ENCODE peak calls at places on chromosomes 1 and 21, in seven cellular contexts. One of them, this sample, is unnamed.

GRCh38 chr1:53145619-53145941 is 3.1 kb upstream of the SLC1A7 start:
- DNase-seq in T-cell: no peak
- DNase-seq in NCI-H1092 treated with DMSO at 0.1 percent for 48 hours: no peak
- DNase-seq in H54: no peak
- DNase-seq in stimulated activated CD8-positive, alpha-beta memory T cell treated with anti-CD3 and anti-CD28 coated beads, Interleukin-4, amount 100 ng/mL, for 1 hour: no peak
- DNase-seq in nephron progenitor cell: no peak
- DNase-seq in GM13976: no peak
- DNase-seq in this sample: no peak

GRCh38 chr1:107430540-107431228 is 289.8 kb downstream of the NTNG1 start:
- DNase-seq in T-cell: no peak
- DNase-seq in NCI-H1092 treated with DMSO at 0.1 percent for 48 hours: peak
- DNase-seq in H54: peak
- DNase-seq in stimulated activated CD8-positive, alpha-beta memory T cell treated with anti-CD3 and anti-CD28 coated beads, Interleukin-4, amount 100 ng/mL, for 1 hour: no peak
- DNase-seq in nephron progenitor cell: peak
- DNase-seq in GM13976: no peak
- DNase-seq in this sample: no peak

GRCh38 chr1:54153548-54154439 is 994 bp upstream of the CDCP2 start:
- DNase-seq in T-cell: no peak
- DNase-seq in NCI-H1092 treated with DMSO at 0.1 percent for 48 hours: no peak
- DNase-seq in H54: peak
- DNase-seq in stimulated activated CD8-positive, alpha-beta memory T cell treated with anti-CD3 and anti-CD28 coated beads, Interleukin-4, amount 100 ng/mL, for 1 hour: no peak
- DNase-seq in nephron progenitor cell: peak
- DNase-seq in GM13976: no peak
- DNase-seq in this sample: no peak

GRCh38 chr1:109959632-109959973 is 25.0 kb upstream of the AHCYL1 start:
- DNase-seq in T-cell: no peak
- DNase-seq in NCI-H1092 treated with DMSO at 0.1 percent for 48 hours: no peak
- DNase-seq in H54: no peak
- DNase-seq in stimulated activated CD8-positive, alpha-beta memory T cell treated with anti-CD3 and anti-CD28 coated beads, Interleukin-4, amount 100 ng/mL, for 1 hour: no peak
- DNase-seq in nephron progenitor cell: no peak
- DNase-seq in GM13976: no peak
- DNase-seq in this sample: no peak

GRCh38 chr1:88983791-88984552 is 8.5 kb downstream of the KYAT3 start:
- DNase-seq in T-cell: no peak
- DNase-seq in NCI-H1092 treated with DMSO at 0.1 percent for 48 hours: peak
- DNase-seq in H54: peak
- DNase-seq in stimulated activated CD8-positive, alpha-beta memory T cell treated with anti-CD3 and anti-CD28 coated beads, Interleukin-4, amount 100 ng/mL, for 1 hour: no peak
- DNase-seq in nephron progenitor cell: no peak
- DNase-seq in GM13976: peak
- DNase-seq in this sample: no peak

GRCh38 chr1:18949689-18950414 is 6.6 kb downstream of the IFFO2 start:
- DNase-seq in T-cell: no peak
- DNase-seq in NCI-H1092 treated with DMSO at 0.1 percent for 48 hours: no peak
- DNase-seq in H54: no peak
- DNase-seq in stimulated activated CD8-positive, alpha-beta memory T cell treated with anti-CD3 and anti-CD28 coated beads, Interleukin-4, amount 100 ng/mL, for 1 hour: no peak
- DNase-seq in nephron progenitor cell: peak
- DNase-seq in GM13976: peak
- DNase-seq in this sample: no peak

GRCh38 chr1:92759361-92759760 is 25.5 kb downstream of the EVI5 start:
- DNase-seq in T-cell: no peak
- DNase-seq in NCI-H1092 treated with DMSO at 0.1 percent for 48 hours: no peak
- DNase-seq in H54: no peak
- DNase-seq in stimulated activated CD8-positive, alpha-beta memory T cell treated with anti-CD3 and anti-CD28 coated beads, Interleukin-4, amount 100 ng/mL, for 1 hour: no peak
- DNase-seq in nephron progenitor cell: no peak
- DNase-seq in GM13976: no peak
- DNase-seq in this sample: no peak

GRCh38 chr1:109149874-109150601 is 36.1 kb downstream of the ELAPOR1 start:
- DNase-seq in T-cell: no peak
- DNase-seq in NCI-H1092 treated with DMSO at 0.1 percent for 48 hours: peak
- DNase-seq in H54: no peak
- DNase-seq in stimulated activated CD8-positive, alpha-beta memory T cell treated with anti-CD3 and anti-CD28 coated beads, Interleukin-4, amount 100 ng/mL, for 1 hour: no peak
- DNase-seq in nephron progenitor cell: no peak
- DNase-seq in GM13976: no peak
- DNase-seq in this sample: no peak

GRCh38 chr1:244603498-244603897 is 49.4 kb upstream of the DESI2 start:
- DNase-seq in T-cell: no peak
- DNase-seq in NCI-H1092 treated with DMSO at 0.1 percent for 48 hours: peak
- DNase-seq in H54: no peak
- DNase-seq in stimulated activated CD8-positive, alpha-beta memory T cell treated with anti-CD3 and anti-CD28 coated beads, Interleukin-4, amount 100 ng/mL, for 1 hour: no peak
- DNase-seq in nephron progenitor cell: no peak
- DNase-seq in GM13976: peak
- DNase-seq in this sample: no peak

GRCh38 chr1:54120698-54121481 is 31.9 kb downstream of the CDCP2 start:
- DNase-seq in T-cell: no peak
- DNase-seq in NCI-H1092 treated with DMSO at 0.1 percent for 48 hours: no peak
- DNase-seq in H54: no peak
- DNase-seq in stimulated activated CD8-positive, alpha-beta memory T cell treated with anti-CD3 and anti-CD28 coated beads, Interleukin-4, amount 100 ng/mL, for 1 hour: no peak
- DNase-seq in nephron progenitor cell: no peak
- DNase-seq in GM13976: no peak
- DNase-seq in this sample: no peak

GRCh38 chr21:37223804-37224345 is 43.3 kb downstream of the VPS26C start:
- DNase-seq in T-cell: no peak
- DNase-seq in NCI-H1092 treated with DMSO at 0.1 percent for 48 hours: no peak
- DNase-seq in H54: no peak
- DNase-seq in stimulated activated CD8-positive, alpha-beta memory T cell treated with anti-CD3 and anti-CD28 coated beads, Interleukin-4, amount 100 ng/mL, for 1 hour: no peak
- DNase-seq in nephron progenitor cell: no peak
- DNase-seq in GM13976: no peak
- DNase-seq in this sample: no peak

GRCh38 chr1:25890249-25891034 is 14.9 kb upstream of the PAQR7 start:
- DNase-seq in T-cell: no peak
- DNase-seq in NCI-H1092 treated with DMSO at 0.1 percent for 48 hours: no peak
- DNase-seq in H54: no peak
- DNase-seq in stimulated activated CD8-positive, alpha-beta memory T cell treated with anti-CD3 and anti-CD28 coated beads, Interleukin-4, amount 100 ng/mL, for 1 hour: no peak
- DNase-seq in nephron progenitor cell: no peak
- DNase-seq in GM13976: no peak
- DNase-seq in this sample: no peak

GRCh38 chr1:74780600-74780999 is 47.6 kb downstream of the TYW3 start:
- DNase-seq in T-cell: no peak
- DNase-seq in NCI-H1092 treated with DMSO at 0.1 percent for 48 hours: no peak
- DNase-seq in H54: no peak
- DNase-seq in stimulated activated CD8-positive, alpha-beta memory T cell treated with anti-CD3 and anti-CD28 coated beads, Interleukin-4, amount 100 ng/mL, for 1 hour: no peak
- DNase-seq in nephron progenitor cell: no peak
- DNase-seq in GM13976: no peak
- DNase-seq in this sample: no peak

GRCh38 chr1:29264773-29265389 is 28.6 kb downstream of the PTPRU start:
- DNase-seq in T-cell: no peak
- DNase-seq in NCI-H1092 treated with DMSO at 0.1 percent for 48 hours: no peak
- DNase-seq in H54: no peak
- DNase-seq in stimulated activated CD8-positive, alpha-beta memory T cell treated with anti-CD3 and anti-CD28 coated beads, Interleukin-4, amount 100 ng/mL, for 1 hour: no peak
- DNase-seq in nephron progenitor cell: no peak
- DNase-seq in GM13976: no peak
- DNase-seq in this sample: no peak

GRCh38 chr1:163035791-163036249 is 33.3 kb upstream of the RGS4 start:
- DNase-seq in T-cell: no peak
- DNase-seq in NCI-H1092 treated with DMSO at 0.1 percent for 48 hours: peak
- DNase-seq in H54: peak
- DNase-seq in stimulated activated CD8-positive, alpha-beta memory T cell treated with anti-CD3 and anti-CD28 coated beads, Interleukin-4, amount 100 ng/mL, for 1 hour: no peak
- DNase-seq in nephron progenitor cell: peak
- DNase-seq in GM13976: no peak
- DNase-seq in this sample: no peak

GRCh38 chr21:38041493-38041892 is 125.2 kb upstream of the KCNJ6 start:
- DNase-seq in T-cell: no peak
- DNase-seq in NCI-H1092 treated with DMSO at 0.1 percent for 48 hours: no peak
- DNase-seq in H54: no peak
- DNase-seq in stimulated activated CD8-positive, alpha-beta memory T cell treated with anti-CD3 and anti-CD28 coated beads, Interleukin-4, amount 100 ng/mL, for 1 hour: no peak
- DNase-seq in nephron progenitor cell: no peak
- DNase-seq in GM13976: no peak
- DNase-seq in this sample: no peak

GRCh38 chr1:214248294-214249082 is 32.5 kb upstream of the SMYD2 start:
- DNase-seq in T-cell: no peak
- DNase-seq in NCI-H1092 treated with DMSO at 0.1 percent for 48 hours: no peak
- DNase-seq in H54: no peak
- DNase-seq in stimulated activated CD8-positive, alpha-beta memory T cell treated with anti-CD3 and anti-CD28 coated beads, Interleukin-4, amount 100 ng/mL, for 1 hour: no peak
- DNase-seq in nephron progenitor cell: no peak
- DNase-seq in GM13976: no peak
- DNase-seq in this sample: no peak